ENCODE peak calls at places on chromosome 19, in seven cellular contexts. One of them, this sample, is unnamed.

GRCh38 chr19:46133101-46133627 is 8.7 kb upstream of the IGFL3 start:
- DNase-seq in stimulated activated naive CD8-positive, alpha-beta T cell treated with anti-CD3 and anti-CD28 coated beads, Interleukin-15, Interleukin-2, amounts not matched to agents 100 U/mL and 50 U/mL, for 24 hours: no peak
- DNase-seq in T-helper 17 cell: no peak
- DNase-seq in HS-5: peak; percentile 44
- DNase-seq in stimulated activated CD4-positive, alpha-beta T cell treated with anti-CD3 and anti-CD28 coated beads, Interleukin-1b, Interleukin-23, amount 100 ng/mL, for 1 hour: no peak
- DNase-seq in SK-N-DZ: peak; percentile 8
- DNase-seq in Calu3: peak; percentile 45
- DNase-seq in this sample: peak; percentile 98

GRCh38 chr19:8441725-8442544 is 2.8 kb upstream of the HNRNPM start:
- DNase-seq in stimulated activated naive CD8-positive, alpha-beta T cell treated with anti-CD3 and anti-CD28 coated beads, Interleukin-15, Interleukin-2, amounts not matched to agents 100 U/mL and 50 U/mL, for 24 hours: no peak
- DNase-seq in SK-N-DZ: no peak
- DNase-seq in Calu3: no peak
- DNase-seq in T-helper 17 cell: no peak
- DNase-seq in HS-5: no peak
- DNase-seq in stimulated activated CD4-positive, alpha-beta T cell treated with anti-CD3 and anti-CD28 coated beads, Interleukin-1b, Interleukin-23, amount 100 ng/mL, for 1 hour: no peak
- DNase-seq in this sample: no peak

GRCh38 chr19:11813801-11814706 is at the start of gene ZNF440:
- DNase-seq in SK-N-DZ: peak; percentile 94
- DNase-seq in HS-5: peak; percentile 78
- DNase-seq in stimulated activated CD4-positive, alpha-beta T cell treated with anti-CD3 and anti-CD28 coated beads, Interleukin-1b, Interleukin-23, amount 100 ng/mL, for 1 hour: peak; percentile 82
- DNase-seq in Calu3: peak; percentile 94
- DNase-seq in T-helper 17 cell: peak; percentile 67
- DNase-seq in stimulated activated naive CD8-positive, alpha-beta T cell treated with anti-CD3 and anti-CD28 coated beads, Interleukin-15, Interleukin-2, amounts not matched to agents 100 U/mL and 50 U/mL, for 24 hours: peak; percentile 93
- DNase-seq in this sample: peak; percentile 96

GRCh38 chr19:10812902-10813404 is 23.1 kb downstream of the TMED1 start:
- DNase-seq in stimulated activated naive CD8-positive, alpha-beta T cell treated with anti-CD3 and anti-CD28 coated beads, Interleukin-15, Interleukin-2, amounts not matched to agents 100 U/mL and 50 U/mL, for 24 hours: peak; percentile 55
- DNase-seq in T-helper 17 cell: no peak
- DNase-seq in SK-N-DZ: no peak
- DNase-seq in Calu3: no peak
- DNase-seq in stimulated activated CD4-positive, alpha-beta T cell treated with anti-CD3 and anti-CD28 coated beads, Interleukin-1b, Interleukin-23, amount 100 ng/mL, for 1 hour: no peak
- DNase-seq in HS-5: peak; percentile 93
- DNase-seq in this sample: peak; percentile 60

GRCh38 chr19:17996826-17997316 is 11.1 kb upstream of the ARRDC2 start:
- DNase-seq in stimulated activated naive CD8-positive, alpha-beta T cell treated with anti-CD3 and anti-CD28 coated beads, Interleukin-15, Interleukin-2, amounts not matched to agents 100 U/mL and 50 U/mL, for 24 hours: peak; percentile 92
- DNase-seq in stimulated activated CD4-positive, alpha-beta T cell treated with anti-CD3 and anti-CD28 coated beads, Interleukin-1b, Interleukin-23, amount 100 ng/mL, for 1 hour: peak; percentile 83
- DNase-seq in SK-N-DZ: peak; percentile 65
- DNase-seq in HS-5: peak; percentile 37
- DNase-seq in T-helper 17 cell: peak; percentile 76
- DNase-seq in Calu3: peak; percentile 87
- DNase-seq in this sample: peak; percentile 77

GRCh38 chr19:37997911-37998344 is 90.9 kb downstream of the SIPA1L3 start:
- DNase-seq in stimulated activated naive CD8-positive, alpha-beta T cell treated with anti-CD3 and anti-CD28 coated beads, Interleukin-15, Interleukin-2, amounts not matched to agents 100 U/mL and 50 U/mL, for 24 hours: no peak
- DNase-seq in Calu3: peak; percentile 9
- DNase-seq in HS-5: peak; percentile 96
- DNase-seq in T-helper 17 cell: no peak
- DNase-seq in SK-N-DZ: no peak
- DNase-seq in stimulated activated CD4-positive, alpha-beta T cell treated with anti-CD3 and anti-CD28 coated beads, Interleukin-1b, Interleukin-23, amount 100 ng/mL, for 1 hour: no peak
- DNase-seq in this sample: peak; percentile 67

GRCh38 chr19:1867359-1867724 is 4.0 kb upstream of the KLF16 start:
- DNase-seq in T-helper 17 cell: no peak
- DNase-seq in stimulated activated naive CD8-positive, alpha-beta T cell treated with anti-CD3 and anti-CD28 coated beads, Interleukin-15, Interleukin-2, amounts not matched to agents 100 U/mL and 50 U/mL, for 24 hours: no peak
- DNase-seq in stimulated activated CD4-positive, alpha-beta T cell treated with anti-CD3 and anti-CD28 coated beads, Interleukin-1b, Interleukin-23, amount 100 ng/mL, for 1 hour: no peak
- DNase-seq in HS-5: no peak
- DNase-seq in SK-N-DZ: no peak
- DNase-seq in Calu3: no peak
- DNase-seq in this sample: no peak

GRCh38 chr19:5628470-5628869 is 5.6 kb downstream of the SAFB start:
- DNase-seq in SK-N-DZ: no peak
- DNase-seq in stimulated activated CD4-positive, alpha-beta T cell treated with anti-CD3 and anti-CD28 coated beads, Interleukin-1b, Interleukin-23, amount 100 ng/mL, for 1 hour: no peak
- DNase-seq in HS-5: no peak
- DNase-seq in Calu3: no peak
- DNase-seq in stimulated activated naive CD8-positive, alpha-beta T cell treated with anti-CD3 and anti-CD28 coated beads, Interleukin-15, Interleukin-2, amounts not matched to agents 100 U/mL and 50 U/mL, for 24 hours: no peak
- DNase-seq in T-helper 17 cell: no peak
- DNase-seq in this sample: no peak

GRCh38 chr19:36456831-36457230 is 32.5 kb downstream of the ZNF566 start:
- DNase-seq in Calu3: no peak
- DNase-seq in HS-5: no peak
- DNase-seq in stimulated activated naive CD8-positive, alpha-beta T cell treated with anti-CD3 and anti-CD28 coated beads, Interleukin-15, Interleukin-2, amounts not matched to agents 100 U/mL and 50 U/mL, for 24 hours: no peak
- DNase-seq in stimulated activated CD4-positive, alpha-beta T cell treated with anti-CD3 and anti-CD28 coated beads, Interleukin-1b, Interleukin-23, amount 100 ng/mL, for 1 hour: no peak
- DNase-seq in SK-N-DZ: no peak
- DNase-seq in T-helper 17 cell: no peak
- DNase-seq in this sample: no peak

GRCh38 chr19:2974342-2974932 is 2.9 kb upstream of the TLE6 start:
- DNase-seq in HS-5: no peak
- DNase-seq in T-helper 17 cell: no peak
- DNase-seq in stimulated activated CD4-positive, alpha-beta T cell treated with anti-CD3 and anti-CD28 coated beads, Interleukin-1b, Interleukin-23, amount 100 ng/mL, for 1 hour: no peak
- DNase-seq in stimulated activated naive CD8-positive, alpha-beta T cell treated with anti-CD3 and anti-CD28 coated beads, Interleukin-15, Interleukin-2, amounts not matched to agents 100 U/mL and 50 U/mL, for 24 hours: peak; percentile 27
- DNase-seq in Calu3: no peak
- DNase-seq in SK-N-DZ: peak; percentile 12
- DNase-seq in this sample: no peak

GRCh38 chr19:40376286-40376862 is 13.6 kb downstream of the HIPK4 start:
- DNase-seq in stimulated activated naive CD8-positive, alpha-beta T cell treated with anti-CD3 and anti-CD28 coated beads, Interleukin-15, Interleukin-2, amounts not matched to agents 100 U/mL and 50 U/mL, for 24 hours: no peak
- DNase-seq in stimulated activated CD4-positive, alpha-beta T cell treated with anti-CD3 and anti-CD28 coated beads, Interleukin-1b, Interleukin-23, amount 100 ng/mL, for 1 hour: no peak
- DNase-seq in HS-5: no peak
- DNase-seq in SK-N-DZ: no peak
- DNase-seq in T-helper 17 cell: no peak
- DNase-seq in Calu3: no peak
- DNase-seq in this sample: no peak